ENCODE peak calls at places on chromosomes 16 and 17, in six cellular contexts. Q is stomach, Y is tibial nerve, X is heart left ventricle, U is Peyer's patch, W is adrenal gland. O is an unnamed sample.

GRCh38 chr17:77456951-77457548 is 316.3 kb downstream of the SEC14L1 start:
- DNase-seq in U (peak; percentile 71), X (no peak), W (no peak), Y (no peak), Q (no peak), O (no peak)

GRCh38 chr17:80261159-80261894 is 675 bp downstream of the RNF213 start:
- DNase-seq in X (peak; percentile 66), Q (peak; percentile 49), W (peak; percentile 51), Y (peak; percentile 64), U (peak; percentile 75), O (peak; percentile 57)

GRCh38 chr16:839643-840408 is 39.3 kb upstream of the GNG13 start:
- DNase-seq in U (no peak), X (no peak), W (no peak), Q (no peak), Y (no peak), O (no peak)

GRCh38 chr16:1470543-1471251 is 4.1 kb downstream of the CLCN7 start:
- DNase-seq in Y (no peak), Q (no peak), X (no peak), W (peak; percentile 61), U (peak; percentile 25), O (no peak)

GRCh38 chr17:41615454-41615853 is 2.9 kb upstream of the KRT16 start:
- DNase-seq in W (no peak), X (no peak), Y (no peak), U (no peak), Q (no peak), O (no peak)

GRCh38 chr17:81536299-81537290 is 8.4 kb downstream of the FSCN2 start:
- DNase-seq in W (no peak), Y (no peak), Q (peak; percentile 59), X (no peak), U (no peak), O (peak; percentile 68)

GRCh38 chr16:85945424-85945751 is 46.4 kb downstream of the IRF8 start:
- DNase-seq in Y (no peak), Q (no peak), X (no peak), W (no peak), U (no peak), O (no peak)

GRCh38 chr17:56274491-56274890 is 121.2 kb downstream of the ANKFN1 start:
- DNase-seq in U (no peak), X (no peak), Y (no peak), Q (no peak), W (no peak), O (no peak)

GRCh38 chr17:64066709-64067108 is 46.3 kb upstream of the ICAM2 start:
- DNase-seq in U (peak; percentile 58), X (no peak), Q (no peak), W (no peak), Y (no peak), O (no peak)

GRCh38 chr16:19655242-19655777 is 62.7 kb downstream of the KNOP1 start:
- DNase-seq in U (no peak), Q (no peak), W (no peak), Y (no peak), X (no peak), O (no peak)

GRCh38 chr17:73957564-73957963 is 245.9 kb upstream of the RPL38 start:
- DNase-seq in Q (no peak), X (no peak), U (no peak), Y (no peak), W (no peak), O (no peak)

GRCh38 chr16:57115504-57116182 is 23.3 kb downstream of the CPNE2 start:
- DNase-seq in X (peak; percentile 81), Q (no peak), U (no peak), Y (peak; percentile 36), W (peak; percentile 76), O (no peak)

GRCh38 chr16:48498761-48499600 is 111.0 kb downstream of the N4BP1 start:
- DNase-seq in X (no peak), U (no peak), Y (peak; percentile 67), Q (no peak), W (peak; percentile 77), O (no peak)

GRCh38 chr16:7443108-7443507 is 110.5 kb downstream of the RBFOX1 start:
- DNase-seq in Y (no peak), X (no peak), W (no peak), Q (no peak), U (no peak), O (no peak)

GRCh38 chr16:72847187-72848044 is 200.5 kb downstream of the ZFHX3 start:
- DNase-seq in X (peak; percentile 36), W (peak; percentile 53), Y (no peak), U (no peak), Q (no peak), O (peak; percentile 24)

GRCh38 chr16:11833951-11834695 is 17.2 kb downstream of the RSL1D1 start:
- DNase-seq in Q (no peak), U (no peak), X (no peak), W (no peak), Y (no peak), O (no peak)

GRCh38 chr16:11835309-11835708 is 16.0 kb downstream of the RSL1D1 start:
- DNase-seq in X (no peak), Y (no peak), U (no peak), W (no peak), Q (no peak), O (no peak)

GRCh38 chr16:11836653-11837244 is 14.6 kb downstream of the RSL1D1 start:
- DNase-seq in W (no peak), Y (no peak), Q (no peak), U (no peak), X (no peak), O (no peak)

GRCh38 chr16:11841026-11841425 is 10.3 kb downstream of the RSL1D1 start:
- DNase-seq in X (no peak), Y (no peak), Q (no peak), W (no peak), U (no peak), O (no peak)

DNA sequence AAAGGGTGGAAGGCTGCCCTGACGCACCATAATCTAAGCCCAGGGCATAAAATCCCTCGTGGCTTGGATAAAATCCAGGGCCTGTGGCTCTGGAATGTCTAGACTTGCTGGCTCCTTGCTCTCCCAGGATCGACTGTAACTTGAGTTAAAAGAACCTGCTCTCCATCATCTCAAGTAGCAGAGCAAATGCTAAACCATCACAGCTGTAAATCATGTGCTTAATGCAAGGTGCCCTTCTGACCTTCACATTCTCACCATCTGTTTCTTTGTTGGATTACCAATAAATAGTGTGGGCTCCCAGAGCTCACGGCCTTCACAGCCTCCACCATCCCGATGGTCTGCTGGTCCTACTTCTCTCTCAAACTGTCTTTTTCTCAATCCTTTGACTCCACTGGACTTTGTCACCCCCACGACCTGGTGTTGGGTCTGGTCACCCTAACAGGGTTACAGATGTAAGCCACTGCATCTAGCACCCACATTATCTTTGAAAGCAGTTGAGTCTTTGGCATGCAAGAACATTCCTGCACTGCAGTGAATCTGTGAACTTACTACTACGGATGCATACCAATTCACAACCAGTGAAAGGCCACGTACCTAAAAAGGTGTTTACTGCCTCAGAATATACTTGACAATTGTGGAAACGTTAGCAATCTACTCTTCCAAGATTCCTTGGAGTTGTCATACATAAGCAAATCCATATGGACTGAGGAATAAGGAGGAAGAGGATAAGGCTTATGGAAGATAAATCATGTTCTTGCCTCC is 15.3 kb downstream of the RSL1D1 start:
- DNase-seq in X (no peak), Q (no peak), U (no peak), W (peak; percentile 8), Y (no peak), O (no peak)
- TF ChIP-seq POLR2A in X (no peak), Q (no peak), U (no peak), W (no peak), Y (no peak), O (no peak)

DNA sequence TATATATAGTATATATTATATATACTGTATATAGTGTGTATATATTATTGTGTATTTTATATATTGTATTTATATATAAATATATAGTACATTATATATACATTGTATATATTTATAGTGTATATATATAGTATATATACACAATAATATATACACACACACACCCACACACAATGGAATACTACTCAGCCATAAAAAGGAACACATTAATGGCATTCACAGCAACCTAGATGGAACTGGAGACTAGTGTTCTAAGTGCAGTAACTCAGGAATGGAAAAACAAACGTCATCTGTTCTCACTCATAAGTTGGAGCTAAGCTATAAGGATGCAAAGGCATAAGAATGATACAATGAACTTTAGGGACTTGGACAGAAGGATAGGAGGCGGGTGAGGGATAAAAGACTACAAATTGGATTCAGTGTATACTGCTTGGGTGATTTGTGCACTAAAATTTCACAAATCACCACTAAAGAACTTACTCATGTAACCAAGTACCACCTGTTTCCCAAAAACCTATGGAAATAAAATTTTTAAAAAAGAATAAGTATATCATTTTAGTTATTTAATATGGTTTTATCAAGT is 201.9 kb upstream of the CDH11 start:
- DNase-seq in X (no peak), W (no peak), Y (no peak), Q (no peak), U (no peak), O (no peak)
- TF ChIP-seq POLR2A in X (no peak), W (no peak), Y (no peak), Q (no peak), U (no peak), O (no peak)

GRCh38 chr16:25033852-25034251 is 18.7 kb upstream of the ARHGAP17 start:
- DNase-seq in Q (no peak), Y (no peak), U (no peak), X (no peak), W (peak; percentile 79), O (no peak)

GRCh38 chr16:25031132-25031440 is 15.9 kb upstream of the ARHGAP17 start:
- DNase-seq in Q (no peak), W (no peak), Y (no peak), X (no peak), U (no peak), O (no peak)

GRCh38 chr16:25034916-25035315 is 19.7 kb upstream of the ARHGAP17 start:
- DNase-seq in Q (no peak), Y (no peak), X (no peak), U (no peak), W (no peak), O (no peak)

GRCh38 chr16:25030420-25031131 is 15.4 kb upstream of the ARHGAP17 start:
- DNase-seq in Q (no peak), X (no peak), W (no peak), Y (no peak), U (peak; percentile 53), O (no peak)

DNA sequence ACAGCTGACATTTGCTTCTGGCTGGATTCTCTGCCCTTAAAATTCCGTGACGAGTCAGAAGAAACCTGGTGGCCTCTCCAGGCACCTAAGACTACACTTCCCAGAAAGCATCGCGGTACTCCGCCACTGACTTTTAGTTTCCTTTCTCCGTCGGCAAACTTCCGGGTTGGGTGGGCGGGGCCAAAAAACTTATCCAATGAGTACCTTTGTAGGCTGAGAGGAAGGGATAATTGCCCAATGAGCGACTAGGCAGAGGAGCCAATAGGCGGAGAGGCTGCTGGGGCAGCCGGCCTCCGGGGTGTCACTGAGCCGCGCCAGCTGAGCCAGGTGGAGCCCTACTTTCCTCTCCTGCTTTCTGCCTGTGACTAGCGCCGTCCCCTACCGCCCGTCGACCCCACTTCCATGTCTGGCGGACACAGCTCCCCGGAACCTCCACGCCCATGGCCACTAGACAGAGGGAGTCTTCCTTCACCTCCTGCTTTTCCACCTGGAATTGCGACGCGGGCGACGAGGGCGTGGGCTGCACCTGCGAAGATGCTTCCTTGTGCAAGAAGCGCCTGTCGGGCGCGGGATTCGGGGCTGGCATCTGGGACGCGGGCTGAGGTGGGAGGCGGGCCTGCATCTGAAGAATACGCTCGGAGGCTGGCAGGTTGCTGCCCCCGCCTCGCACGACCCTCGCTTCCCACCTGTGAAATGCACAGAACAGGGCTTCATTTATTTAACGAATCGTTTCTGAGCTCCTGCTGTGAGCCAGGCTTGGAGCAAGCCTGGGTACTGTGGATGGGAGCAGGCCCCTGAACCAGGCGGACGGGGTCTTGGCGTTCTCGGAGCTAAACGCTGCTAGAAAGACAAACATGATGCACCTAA is 16.5 kb upstream of the ARHGAP17 start:
- DNase-seq in W (peak; percentile 92), Y (peak; percentile 84), Q (peak; percentile 87), X (peak; percentile 93), U (peak; percentile 87), O (peak; percentile 97)
- TF ChIP-seq POLR2A in W (peak; percentile 37), Y (no peak), Q (no peak), X (peak; percentile 69), U (peak; percentile 83), O (peak; percentile 76)

GRCh38 chr16:3135120-3135715 is 389 bp downstream of the ZNF213 start:
- DNase-seq in U (no peak), X (no peak), W (no peak), Y (no peak), Q (no peak), O (no peak)
- TF ChIP-seq POLR2A in U (no peak), X (no peak), W (peak; percentile 25), Y (no peak), Q (no peak), O (no peak)

O was measured in erythroblast.